ENCODE peak calls at places on chromosome 14, in ten cellular contexts. U is NCI-H748 treated with DMSO at 0.1 percent for 48 hours; F is ureter; L is GM13977; M is hippocampal formation; I is ecto neural progenitor cell; O is CD8-positive, alpha-beta T cell; S is endothelial cell of umbilical vein; X is stimulated activated CD4-positive, alpha-beta T cell treated with anti-CD3 and anti-CD28 coated beads, Interleukin-2, amount 100 ng/mL, for 48 hours; B is activated CD4-positive, alpha-beta T cell treated with anti-CD3 and anti-CD28 coated beads, Interleukin-2, amount 50 U/mL, for 48 hours. W is an unnamed sample.

GRCh38 chr14:92692822-92693226 is 55.6 kb downstream of the LGMN start:
- DNase-seq in U (peak), F (peak), L (no peak), M (no peak), I (no peak), O (peak), S (peak), X (no peak), B (peak), W (no peak)

GRCh38 chr14:100692859-100693558 is 33.7 kb upstream of the DLK1 start:
- DNase-seq in U (peak), F (peak), L (no peak), M (no peak), I (no peak), O (no peak), S (peak), X (no peak), B (no peak), W (no peak)

GRCh38 chr14:70045715-70046535 is 142.8 kb downstream of the SLC8A3 start:
- DNase-seq in U (peak), F (peak), L (peak), M (peak), I (peak), O (no peak), S (peak), X (peak), B (peak), W (peak)

GRCh38 chr14:50740858-50741257 is 72.8 kb upstream of the SAV1 start:
- DNase-seq in U (no peak), F (no peak), L (no peak), M (no peak), I (no peak), O (no peak), S (peak), X (no peak), B (no peak), W (no peak)

GRCh38 chr14:44785096-44785495 is 176.7 kb downstream of the KLHL28 start:
- DNase-seq in U (no peak), F (no peak), L (no peak), M (no peak), I (no peak), O (no peak), S (no peak), X (no peak), B (no peak), W (no peak)

GRCh38 chr14:37721976-37722659 is 126.7 kb downstream of the TTC6 start:
- DNase-seq in U (no peak), F (no peak), L (no peak), M (no peak), I (no peak), O (no peak), S (no peak), X (no peak), B (no peak), W (no peak)

GRCh38 chr14:92696356-92696755 is 52.1 kb downstream of the LGMN start:
- DNase-seq in U (no peak), F (no peak), L (no peak), M (no peak), I (no peak), O (no peak), S (no peak), X (no peak), B (no peak), W (no peak)

GRCh38 chr14:55720796-55721195 is 140.8 kb downstream of the KTN1 start:
- DNase-seq in U (no peak), F (no peak), L (no peak), M (no peak), I (no peak), O (no peak), S (no peak), X (no peak), B (no peak), W (no peak)

GRCh38 chr14:88818018-88818417 is 6.4 kb upstream of the TTC8 start:
- DNase-seq in U (no peak), F (no peak), L (peak), M (no peak), I (no peak), O (no peak), S (no peak), X (no peak), B (no peak), W (no peak)

GRCh38 chr14:35631071-35631805 is 97.3 kb downstream of the INSM2 start:
- DNase-seq in U (no peak), F (no peak), L (no peak), M (no peak), I (no peak), O (no peak), S (no peak), X (no peak), B (no peak), W (no peak)

GRCh38 chr14:85576848-85577541 is 47.1 kb downstream of the FLRT2 start:
- DNase-seq in U (no peak), F (no peak), L (no peak), M (no peak), I (no peak), O (no peak), S (no peak), X (no peak), B (no peak), W (no peak)

GRCh38 chr14:99121027-99121875 is 150.7 kb downstream of the BCL11B start:
- DNase-seq in U (no peak), F (peak), L (no peak), M (no peak), I (peak), O (no peak), S (no peak), X (no peak), B (no peak), W (no peak)

GRCh38 chr14:96267336-96267735 is 11.3 kb downstream of the BDKRB1 start:
- DNase-seq in U (no peak), F (peak), L (no peak), M (no peak), I (no peak), O (no peak), S (no peak), X (no peak), B (no peak), W (no peak)

GRCh38 chr14:91339076-91339475 is 78.5 kb downstream of the CCDC88C start:
- DNase-seq in U (no peak), F (no peak), L (no peak), M (no peak), I (no peak), O (no peak), S (no peak), X (no peak), B (no peak), W (no peak)

GRCh38 chr14:55968741-55969140 is 149.5 kb upstream of the PELI2 start:
- DNase-seq in U (no peak), F (no peak), L (no peak), M (no peak), I (no peak), O (no peak), S (no peak), X (no peak), B (no peak), W (no peak)

GRCh38 chr14:41825622-41826021 is 218.9 kb downstream of the LRFN5 start:
- DNase-seq in U (no peak), F (no peak), L (no peak), M (no peak), I (no peak), O (no peak), S (no peak), X (no peak), B (no peak), W (no peak)

GRCh38 chr14:75711796-75712211 is 50.8 kb downstream of the TTLL5 start:
- DNase-seq in U (no peak), F (peak), L (peak), M (peak), I (peak), O (no peak), S (peak), X (no peak), B (no peak), W (peak)

GRCh38 chr14:68444449-68445168 is 348.3 kb downstream of the ZFP36L1 start:
- DNase-seq in U (no peak), F (no peak), L (no peak), M (no peak), I (no peak), O (no peak), S (peak), X (no peak), B (no peak), W (no peak)

GRCh38 chr14:88420187-88420586 is 34.7 kb downstream of the SPATA7 start:
- DNase-seq in U (no peak), F (no peak), L (no peak), M (no peak), I (no peak), O (no peak), S (no peak), X (no peak), B (no peak), W (no peak)

GRCh38 chr14:94675036-94675435 is 62.8 kb downstream of the SERPINA3 start:
- DNase-seq in U (no peak), F (no peak), L (no peak), M (no peak), I (peak), O (no peak), S (no peak), X (no peak), B (no peak), W (no peak)

GRCh38 chr14:91228112-91229004 is 16.1 kb downstream of the GPR68 start:
- DNase-seq in U (no peak), F (no peak), L (peak), M (no peak), I (no peak), O (peak), S (peak), X (peak), B (peak), W (peak)

W was measured in H7.